ENCODE peak calls at places on chromosomes 7 and 10, in six cellular contexts. F is AG09309, B is IMR-90, P is fibroblast of pulmonary artery, Z is A549, V is cardiac muscle cell. S is an unnamed sample.
A peak's percentile ranks its signal among the peaks of the same experiment; 100 is the strongest.

GRCh38 chr10:95260909-95261552 is 29.8 kb downstream of the PDLIM1 start:
- DNase-seq in F (no peak), B (peak; percentile 62), P (peak; percentile 52), Z (no peak), V (no peak), S (peak; percentile 11)

GRCh38 chr10:85646312-85646711 is 720.3 kb downstream of the GRID1 start:
- DNase-seq in F (no peak), B (no peak), P (peak; percentile 6), Z (peak; percentile 46), V (no peak), S (no peak)

GRCh38 chr10:77228559-77228958 is 409.0 kb downstream of the KCNMA1 start:
- DNase-seq in F (no peak), B (no peak), P (no peak), Z (no peak), V (no peak), S (no peak)

GRCh38 chr10:26479766-26480492 is 41.8 kb downstream of the APBB1IP start:
- DNase-seq in F (no peak), B (no peak), P (no peak), Z (no peak), V (no peak), S (no peak)

GRCh38 chr7:149790146-149790548 is 16.8 kb upstream of the ZNF467 start:
- DNase-seq in F (no peak), B (no peak), P (peak; percentile 35), Z (peak; percentile 23), V (peak; percentile 76), S (no peak)

GRCh38 chr7:37096341-37096740 is 352.3 kb downstream of the ELMO1 start:
- DNase-seq in F (no peak), B (no peak), P (no peak), Z (no peak), V (no peak), S (no peak)

GRCh38 chr10:22832198-22832597 is 95.7 kb upstream of the ARMC3 start:
- DNase-seq in F (no peak), B (no peak), P (no peak), Z (no peak), V (no peak), S (no peak)

GRCh38 chr7:47847207-47847606 is 101.1 kb downstream of the PKD1L1 start:
- DNase-seq in F (no peak), B (no peak), P (no peak), Z (no peak), V (no peak), S (no peak)

GRCh38 chr7:47371733-47372368 is 210.1 kb downstream of the TNS3 start:
- DNase-seq in F (no peak), B (peak; percentile 65), P (peak; percentile 62), Z (peak; percentile 42), V (peak; percentile 81), S (peak; percentile 38)

GRCh38 chr10:127302343-127302742 is 106.0 kb upstream of the INSYN2A start:
- DNase-seq in F (no peak), B (no peak), P (no peak), Z (no peak), V (no peak), S (no peak)

GRCh38 chr7:25288536-25289283 is 60.4 kb upstream of the NPVF start:
- DNase-seq in F (no peak), B (no peak), P (no peak), Z (no peak), V (peak; percentile 14), S (no peak)

GRCh38 chr7:143979999-143980398 is 20.1 kb upstream of the OR6B1 start:
- DNase-seq in F (no peak), B (no peak), P (no peak), Z (no peak), V (no peak), S (no peak)

GRCh38 chr7:24216576-24217116 is 67.3 kb upstream of the NPY start:
- DNase-seq in F (no peak), B (peak; percentile 13), P (peak; percentile 9), Z (no peak), V (peak; percentile 40), S (peak; percentile 1)

GRCh38 chr7:4798706-4799235 is 23.3 kb downstream of the AP5Z1 start:
- DNase-seq in F (no peak), B (no peak), P (no peak), Z (no peak), V (no peak), S (no peak)

GRCh38 chr7:4799508-4800268 is 24.3 kb downstream of the AP5Z1 start:
- DNase-seq in F (no peak), B (no peak), P (no peak), Z (no peak), V (no peak), S (no peak)

GRCh38 chr7:4794591-4795350 is 19.3 kb downstream of the AP5Z1 start:
- DNase-seq in F (no peak), B (no peak), P (no peak), Z (no peak), V (no peak), S (no peak)

GRCh38 chr7:4797858-4798705 is 22.7 kb downstream of the AP5Z1 start:
- DNase-seq in F (no peak), B (peak; percentile 18), P (peak; percentile 50), Z (peak; percentile 63), V (peak; percentile 71), S (peak; percentile 73)

GRCh38 chr7:4796453-4796852 is 21.0 kb downstream of the AP5Z1 start:
- DNase-seq in F (no peak), B (no peak), P (no peak), Z (no peak), V (no peak), S (no peak)
- TF ChIP-seq CTCF in F (no peak), B (no peak), P (no peak), Z (no peak), V (no peak), S (no peak)

DNA sequence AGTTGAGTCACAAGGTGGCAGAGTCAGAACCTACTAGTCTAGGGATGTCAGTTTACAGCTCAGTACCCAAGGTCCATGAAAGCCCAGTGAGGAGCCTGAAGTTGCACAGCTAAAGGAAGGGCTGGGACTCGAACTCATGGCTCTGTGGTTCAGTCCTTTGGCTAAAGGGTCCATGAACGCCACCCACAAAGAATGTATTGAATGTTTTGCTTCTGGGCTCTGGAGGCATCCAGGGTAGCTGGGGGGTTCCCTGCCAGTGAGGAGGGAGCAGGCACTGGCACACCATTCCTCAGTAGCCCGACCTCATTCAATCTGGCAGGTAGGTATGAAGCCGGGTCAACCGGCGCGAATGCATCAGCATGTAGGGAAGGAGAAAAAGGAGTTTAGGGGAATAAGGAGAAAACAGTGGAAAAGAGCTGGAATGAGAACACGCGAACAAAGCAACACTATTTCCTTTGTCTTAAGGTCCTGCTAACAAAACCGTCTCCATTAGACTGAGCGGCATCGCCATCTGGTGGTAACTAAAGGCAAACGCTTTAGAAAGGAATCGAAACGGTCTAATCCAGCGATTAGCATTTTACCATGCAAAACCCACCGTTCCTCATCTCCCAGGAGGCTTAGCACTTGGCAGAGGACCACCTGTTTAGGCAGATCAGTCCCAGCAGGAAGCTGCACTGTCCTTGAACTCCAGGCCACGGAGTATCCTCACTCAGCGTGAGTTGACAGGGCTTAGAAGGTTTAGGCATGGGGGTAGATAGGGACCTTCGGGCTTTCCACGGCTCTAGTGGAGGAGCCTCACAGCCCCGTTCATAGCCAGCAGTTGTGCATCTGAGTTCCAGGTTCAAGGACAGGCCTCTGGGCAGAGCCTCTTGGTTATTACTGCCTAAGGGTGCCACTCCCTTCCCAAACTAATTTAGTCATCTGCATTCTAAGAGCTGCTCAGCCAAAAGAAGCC is 122.8 kb downstream of the UBE2H start:
- DNase-seq in F (peak; percentile 48), B (peak; percentile 81), P (peak; percentile 90), Z (peak; percentile 83), V (peak; percentile 89), S (peak; percentile 59)
- H3K4me3 ChIP-seq in F (no peak overlapping the region), B (no peak overlapping the region), P (no peak overlapping the region), Z (peak overlapping the region; percentile 21), V (no peak overlapping the region), S (peak overlapping the region; percentile 31)

GRCh38 chr7:953547-954327 is 743 bp downstream of the ADAP1 start:
- DNase-seq in F (no peak), B (peak; percentile 17), P (peak; percentile 42), Z (peak; percentile 64), V (peak; percentile 69), S (no peak)

GRCh38 chr7:952548-953441 is 1.7 kb downstream of the ADAP1 start:
- DNase-seq in F (no peak), B (no peak), P (no peak), Z (no peak), V (no peak), S (no peak)

GRCh38 chr7:951881-952547 is 2.5 kb downstream of the ADAP1 start:
- DNase-seq in F (no peak), B (no peak), P (no peak), Z (no peak), V (no peak), S (no peak)

GRCh38 chr7:956031-956430 is 1.6 kb upstream of the ADAP1 start:
- DNase-seq in F (no peak), B (no peak), P (no peak), Z (no peak), V (no peak), S (no peak)

DNA sequence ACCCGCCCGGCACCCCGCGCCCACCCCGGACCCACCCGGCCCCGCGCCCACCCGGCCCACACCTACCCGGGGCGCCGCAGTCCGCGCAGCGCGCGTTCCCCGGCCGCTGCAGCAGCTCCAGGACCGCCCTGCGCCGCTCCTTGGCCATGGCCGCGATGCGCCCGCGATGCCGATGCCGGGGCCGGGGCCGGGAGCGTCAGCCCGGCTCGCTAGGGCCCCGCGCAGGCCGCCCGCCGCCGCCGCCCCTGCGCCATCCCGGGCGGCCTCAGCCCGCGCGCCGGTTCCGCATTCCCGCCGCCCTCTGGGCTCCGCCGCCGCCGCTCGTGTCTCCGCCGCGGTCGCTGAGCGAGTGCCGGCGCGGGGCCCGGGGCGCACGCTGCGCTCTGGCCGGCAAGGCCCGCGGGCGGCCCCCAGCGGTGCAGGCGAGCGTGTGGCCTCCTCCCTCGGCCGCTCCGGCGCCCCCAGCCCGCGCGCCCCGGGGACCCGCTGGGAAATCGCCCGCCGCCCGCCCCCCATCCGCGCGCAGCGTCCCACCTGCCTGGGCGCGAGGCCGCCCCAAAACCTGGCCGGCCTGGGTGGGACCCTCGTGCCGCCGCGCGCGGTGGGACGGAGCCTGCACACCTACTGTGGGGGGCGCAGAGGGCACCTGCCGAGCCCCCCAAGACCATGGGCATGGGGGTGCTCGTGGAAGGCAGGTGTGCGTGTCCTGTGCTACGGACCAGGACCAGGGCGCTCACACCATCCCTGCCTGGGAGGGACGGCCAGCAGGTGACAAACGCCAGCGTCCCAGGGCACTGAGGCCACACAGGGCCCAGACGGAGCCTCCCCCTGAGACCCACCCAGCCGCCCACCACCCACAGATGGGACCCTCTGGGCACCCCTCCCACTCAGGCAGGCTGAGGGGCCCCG is at the start of gene ADAP1:
- DNase-seq in F (no peak), B (peak; percentile 47), P (peak; percentile 53), Z (peak; percentile 54), V (peak; percentile 77), S (no peak)
- TF ChIP-seq CTCF in F (no peak), B (peak; percentile 51), P (no peak), Z (peak; percentile 60), V (no peak), S (no peak)

GRCh38 chr7:2313450-2314208 is 612 bp downstream of the SNX8 start:
- DNase-seq in F (no peak), B (no peak), P (no peak), Z (no peak), V (no peak), S (peak; percentile 45)

GRCh38 chr7:2309889-2310331 is 4.3 kb downstream of the SNX8 start:
- DNase-seq in F (no peak), B (peak; percentile 89), P (peak; percentile 90), Z (peak; percentile 89), V (peak; percentile 17), S (peak; percentile 45)

GRCh38 chr7:2312272-2312929 is 1.8 kb downstream of the SNX8 start:
- DNase-seq in F (no peak), B (no peak), P (no peak), Z (no peak), V (no peak), S (no peak)

GRCh38 chr7:2306688-2307087 is 7.6 kb downstream of the SNX8 start:
- DNase-seq in F (no peak), B (no peak), P (no peak), Z (no peak), V (no peak), S (no peak)

GRCh38 chr7:2307690-2308107 is 6.5 kb downstream of the SNX8 start:
- DNase-seq in F (no peak), B (no peak), P (no peak), Z (no peak), V (no peak), S (no peak)
- H3K4me3 ChIP-seq in F (no peak overlapping the region), B (no peak overlapping the region), P (no peak overlapping the region), Z (no peak overlapping the region), V (no peak overlapping the region), S (no peak overlapping the region)